ENCODE peak calls at places on chromosomes 6 and 20, in eight cellular contexts. N is psoas muscle, X is Panc1, T is Peyer's patch, C is ovary, W is heart left ventricle, A is IMR-90, E is A549. H is an unnamed sample.

GRCh38 chr6:41274291-41274690 is 12.2 kb downstream of the TREM1 start:
- DNase-seq in X (no peak), N (no peak), W (no peak), C (no peak), A (no peak), E (no peak), T (no peak), H (no peak)

GRCh38 chr20:14055127-14055742 is 59.9 kb downstream of the MACROD2 start:
- DNase-seq in C (no peak), W (no peak), E (peak; percentile 76), N (no peak), T (no peak), A (peak; percentile 61), X (peak; percentile 51), H (no peak)

GRCh38 chr6:78810698-78811097 is 56.7 kb upstream of the IRAK1BP1 start:
- DNase-seq in T (no peak), E (no peak), C (no peak), W (no peak), N (no peak), A (peak; percentile 31), X (no peak), H (no peak)

GRCh38 chr20:7912551-7912950 is 27.7 kb downstream of the HAO1 start:
- DNase-seq in A (peak; percentile 14), T (no peak), W (no peak), X (no peak), C (no peak), N (no peak), E (no peak), H (no peak)

GRCh38 chr20:1673424-1673823 is 15.8 kb upstream of the SIRPG start:
- DNase-seq in A (no peak), E (no peak), W (no peak), T (no peak), X (no peak), C (no peak), N (no peak), H (no peak)

GRCh38 chr20:63957004-63957689 is 931 bp upstream of the UCKL1 start:
- DNase-seq in N (peak; percentile 82), X (no peak), T (peak; percentile 86), A (peak; percentile 49), E (peak; percentile 82), C (peak; percentile 80), W (peak; percentile 78), H (no peak)

GRCh38 chr6:122673345-122673961 is 63.2 kb downstream of the PKIB start:
- DNase-seq in A (no peak), E (no peak), N (no peak), W (no peak), T (no peak), X (no peak), C (no peak), H (no peak)

GRCh38 chr20:2326046-2326445 is 30.2 kb downstream of the TGM3 start:
- DNase-seq in N (no peak), T (no peak), C (no peak), X (no peak), E (no peak), A (no peak), W (no peak), H (no peak)

GRCh38 chr6:8180327-8181161 is 78.2 kb upstream of the EEF1E1 start:
- DNase-seq in X (no peak), W (no peak), A (peak; percentile 81), T (no peak), N (no peak), E (no peak), C (no peak), H (no peak)

GRCh38 chr20:41903614-41904013 is 285.4 kb upstream of the CHD6 start:
- DNase-seq in W (no peak), T (no peak), X (no peak), N (no peak), A (no peak), E (no peak), C (no peak), H (no peak)

GRCh38 chr6:147381734-147382133 is 126.8 kb upstream of the SAMD5 start:
- DNase-seq in A (peak; percentile 81), N (no peak), C (no peak), X (no peak), W (no peak), E (no peak), T (no peak), H (no peak)

GRCh38 chr6:32854376-32855178 is 585 bp downstream of the PSMB9 start:
- DNase-seq in T (no peak), W (peak; percentile 50), E (no peak), C (no peak), A (peak; percentile 33), N (no peak), X (no peak), H (no peak)

GRCh38 chr6:33578164-33578563 is 1.9 kb downstream of the BAK1 start:
- DNase-seq in A (no peak), C (no peak), N (no peak), X (no peak), E (no peak), W (no peak), T (no peak), H (no peak)

GRCh38 chr20:56343861-56344381 is 14.9 kb upstream of the FAM210B start:
- DNase-seq in C (peak; percentile 74), W (peak; percentile 37), E (peak; percentile 59), A (peak; percentile 24), T (peak; percentile 54), X (no peak), N (no peak), H (no peak)

GRCh38 chr20:25623225-25623735 is 534 bp downstream of the NANP start:
- DNase-seq in A (peak; percentile 24), E (peak; percentile 60), N (peak; percentile 57), X (no peak), W (peak; percentile 58), C (peak; percentile 67), T (no peak), H (peak; percentile 3)

GRCh38 chr20:32476684-32477593 is 108.2 kb downstream of the NOL4L start:
- DNase-seq in C (no peak), T (peak; percentile 53), A (no peak), W (no peak), E (no peak), X (no peak), N (peak; percentile 38), H (no peak)

GRCh38 chr6:31949926-31950548 is 4.1 kb downstream of the CFB start:
- DNase-seq in C (no peak), A (no peak), T (no peak), N (no peak), X (no peak), E (no peak), W (no peak), H (no peak)

DNA sequence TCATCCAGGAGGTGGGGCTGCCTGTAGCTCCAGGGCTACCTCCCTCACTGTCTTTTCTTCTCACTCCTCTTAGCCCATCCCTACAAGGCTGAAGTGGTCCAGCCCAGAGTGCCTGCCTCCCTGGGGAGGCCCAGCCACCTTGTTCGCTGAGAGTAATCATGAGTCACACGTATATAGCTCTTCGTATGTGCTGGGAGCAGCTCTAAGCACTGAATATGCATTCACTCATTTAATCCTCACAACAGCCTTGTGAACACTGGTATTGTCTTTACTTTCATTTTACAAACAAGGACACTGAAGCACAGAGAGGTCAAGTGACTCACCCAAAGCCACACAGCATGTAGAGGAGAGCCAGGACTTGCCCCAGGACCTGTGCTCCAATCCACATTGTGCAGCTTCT is 14.7 kb upstream of the CCDC167 start:
- DNase-seq in N (no peak), E (no peak), C (no peak), X (no peak), T (no peak), W (no peak), A (peak; percentile 77), H (no peak)
- H3K4me1 ChIP-seq in N (no peaks in the 10 kb centered on the region), E (peaks cover 11% of the 10 kb centered on the region), C (no peaks in the 10 kb centered on the region), X (peaks cover 68% of the 10 kb centered on the region), T (peaks cover 11% of the 10 kb centered on the region), W (peaks cover 12% of the 10 kb centered on the region), A (peaks cover 3% of the 10 kb centered on the region), H (peaks cover 7% of the 10 kb centered on the region)

GRCh38 chr20:38934530-38934929 is 8.3 kb downstream of the FAM83D start:
- DNase-seq in E (no peak), N (no peak), W (no peak), C (no peak), A (no peak), X (no peak), T (no peak), H (no peak)

GRCh38 chr20:38935967-38936407 is 9.8 kb downstream of the FAM83D start:
- DNase-seq in N (no peak), W (no peak), T (no peak), X (no peak), C (no peak), A (no peak), E (no peak), H (no peak)

GRCh38 chr20:38937000-38937399 is 10.8 kb downstream of the FAM83D start:
- DNase-seq in X (no peak), W (no peak), A (no peak), C (no peak), N (no peak), T (no peak), E (no peak), H (no peak)

GRCh38 chr20:38932457-38933120 is 6.4 kb downstream of the FAM83D start:
- DNase-seq in N (no peak), E (no peak), W (no peak), X (no peak), C (no peak), T (no peak), A (peak; percentile 70), H (no peak)

DNA sequence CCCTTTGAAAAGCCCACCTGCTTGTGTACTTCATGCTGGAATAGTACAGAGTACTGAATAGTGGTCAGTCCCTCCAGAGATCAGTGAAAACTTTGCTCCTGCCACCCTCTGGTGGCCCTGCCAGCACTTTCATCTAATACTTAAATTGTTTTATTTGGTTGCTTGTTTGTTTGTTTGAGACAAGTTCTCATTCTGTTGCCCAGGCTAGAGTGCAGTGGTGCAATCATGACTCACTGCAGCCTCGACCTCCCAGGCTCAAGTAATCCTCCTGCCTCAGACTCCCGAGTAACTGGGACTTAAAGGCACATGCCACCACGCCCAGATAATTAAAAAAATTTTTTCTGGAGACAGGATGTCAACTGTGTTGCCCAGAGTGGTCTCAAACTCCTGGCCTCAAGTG is 9.1 kb downstream of the FAM83D start:
- DNase-seq in T (no peak), A (no peak), W (no peak), N (no peak), C (no peak), X (peak; percentile 22), E (peak; percentile 64), H (no peak)
- TF ChIP-seq CTCF in T (no peak), A (peak; percentile 22), W (no peak), N (no peak), C (no peak), X (peak; percentile 56), E (peak; percentile 44), H (no peak)

DNA sequence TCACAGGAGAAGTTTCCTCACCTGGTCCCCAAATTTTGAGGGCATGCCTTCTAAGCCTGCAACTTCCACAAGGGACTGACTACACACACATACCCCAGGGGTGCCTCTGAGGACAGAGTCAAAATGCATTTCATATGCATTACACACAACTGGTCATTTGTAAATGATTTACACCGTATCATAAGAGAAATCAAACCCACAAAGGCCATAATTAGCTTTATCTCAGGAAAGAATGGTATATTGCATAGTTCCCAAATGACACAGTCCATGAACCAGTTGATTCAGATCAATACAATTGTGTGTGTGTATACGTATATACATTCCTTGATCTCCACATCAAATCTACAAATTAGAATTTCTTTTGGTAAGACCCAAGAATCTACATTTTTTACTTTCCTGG is 203.3 kb upstream of the PRDM1 start:
- DNase-seq in E (no peak), T (no peak), X (no peak), W (no peak), C (no peak), N (no peak), A (peak; percentile 44), H (no peak)
- H3K4me1 ChIP-seq in E (no peaks in the 10 kb centered on the region), T (no peaks in the 10 kb centered on the region), X (no peaks in the 10 kb centered on the region), W (peaks cover 9% of the 10 kb centered on the region), C (peaks cover 2% of the 10 kb centered on the region), N (no peaks in the 10 kb centered on the region), A (peaks cover 6% of the 10 kb centered on the region), H (no peaks in the 10 kb centered on the region)

GRCh38 chr6:52691718-52692117 is 20.8 kb downstream of the TMEM14A start:
- DNase-seq in T (no peak), N (no peak), X (no peak), W (no peak), C (no peak), E (no peak), A (peak; percentile 5), H (no peak)
- TF ChIP-seq CTCF in T (peak; percentile 21), N (no peak), X (peak; percentile 5), W (no peak), C (no peak), E (peak; percentile 8), A (peak; percentile 1), H (no peak)